ENCODE peak calls at places on chromosomes 6 and 20, in seven cellular contexts. R is naive thymus-derived CD4-positive, alpha-beta T cell; J is cardiac muscle cell; Z is CD4-positive, alpha-beta memory T cell; B is CD8-positive, alpha-beta memory T cell; O is CD8-positive, alpha-beta T cell; N is ovary. E is an unnamed sample.
A peak's percentile ranks its signal among the peaks of the same experiment; 100 is the strongest.

GRCh38 chr6:87230801-87231200 is 75.4 kb downstream of the ZNF292 start:
- DNase-seq in N (no peak), O (no peak), B (no peak), J (peak; percentile 5), Z (no peak), R (no peak), E (no peak)

GRCh38 chr6:8203337-8203736 is 101.0 kb upstream of the EEF1E1 start:
- DNase-seq in N (no peak), O (no peak), B (no peak), R (no peak), Z (no peak), J (no peak), E (no peak)

GRCh38 chr6:80548496-80548895 is 442.0 kb downstream of the BCKDHB start:
- DNase-seq in O (no peak), Z (no peak), J (peak; percentile 50), N (no peak), B (no peak), R (no peak), E (no peak)

GRCh38 chr6:151610336-151610735 is 116.5 kb downstream of the CCDC170 start:
- DNase-seq in N (no peak), O (no peak), Z (no peak), J (no peak), B (no peak), R (no peak), E (no peak)

GRCh38 chr6:36874443-36875249 is at the start of gene PPIL1:
- DNase-seq in B (peak; percentile 81), Z (peak; percentile 94), N (peak; percentile 84), J (peak; percentile 91), O (peak; percentile 89), R (peak; percentile 91), E (peak; percentile 84)

GRCh38 chr6:117920493-117920845 is 13.4 kb downstream of the SLC35F1 start:
- DNase-seq in J (no peak), Z (no peak), B (no peak), N (no peak), O (no peak), R (no peak), E (no peak)

GRCh38 chr20:17571153-17571527 is 1.3 kb downstream of the DSTN start:
- DNase-seq in Z (no peak), J (peak; percentile 41), B (no peak), N (no peak), O (no peak), R (no peak), E (no peak)

GRCh38 chr6:10205892-10206291 is 209.0 kb downstream of the TFAP2A start:
- DNase-seq in J (no peak), R (no peak), B (no peak), Z (no peak), O (no peak), N (no peak), E (no peak)

GRCh38 chr20:9053108-9053507 is 15.8 kb upstream of the PLCB4 start:
- DNase-seq in B (no peak), Z (no peak), O (no peak), J (no peak), R (no peak), N (no peak), E (no peak)

GRCh38 chr6:155530219-155530834 is 74.7 kb upstream of the NOX3 start:
- DNase-seq in O (no peak), N (no peak), J (peak; percentile 68), Z (peak; percentile 10), R (no peak), B (no peak), E (no peak)

GRCh38 chr6:44002591-44003344 is 124.5 kb downstream of the MRPL14 start:
- DNase-seq in O (peak; percentile 66), Z (peak; percentile 45), B (peak; percentile 42), N (peak; percentile 36), J (peak; percentile 49), R (peak; percentile 42), E (peak; percentile 34)

GRCh38 chr20:1381753-1382591 is 10.9 kb downstream of the FKBP1A start:
- DNase-seq in N (no peak), Z (no peak), R (no peak), O (no peak), J (peak; percentile 56), B (no peak), E (no peak)

GRCh38 chr6:27133281-27134227 is 113.9 kb upstream of the PRSS16 start:
- DNase-seq in Z (peak; percentile 69), B (peak; percentile 52), J (peak; percentile 67), N (no peak), R (peak; percentile 81), O (peak; percentile 81), E (peak; percentile 48)

GRCh38 chr6:130129781-130130246 is 92.9 kb downstream of the SAMD3 start:
- DNase-seq in B (no peak), N (no peak), O (no peak), J (no peak), Z (no peak), R (no peak), E (no peak)

GRCh38 chr20:24980321-24981053 is 12.1 kb downstream of the APMAP start:
- DNase-seq in Z (no peak), R (no peak), N (no peak), B (no peak), O (no peak), J (no peak), E (no peak)

GRCh38 chr6:167699141-167700036 is 127.3 kb upstream of the AFDN start:
- DNase-seq in N (peak; percentile 50), J (peak; percentile 71), Z (peak; percentile 18), R (no peak), O (peak; percentile 59), B (no peak), E (no peak)

GRCh38 chr6:149924206-149924932 is 1.4 kb upstream of the RAET1G start:
- DNase-seq in B (no peak), O (peak; percentile 44), R (no peak), N (no peak), J (no peak), Z (no peak), E (no peak)

GRCh38 chr6:17768388-17768787 is 61.7 kb upstream of the NUP153 start:
- DNase-seq in Z (no peak), J (peak; percentile 50), O (no peak), N (no peak), R (no peak), B (no peak), E (no peak)

GRCh38 chr6:113857565-113858066 is 471 bp downstream of the MARCKS start:
- DNase-seq in R (no peak), Z (peak; percentile 12), N (peak; percentile 39), B (no peak), O (no peak), J (no peak), E (no peak)

GRCh38 chr20:40010483-40010882 is 678.6 kb downstream of the MAFB start:
- DNase-seq in B (no peak), O (no peak), N (no peak), J (no peak), R (no peak), Z (no peak), E (no peak)

GRCh38 chr20:50221501-50222323 is 31.1 kb downstream of the CEBPB start:
- DNase-seq in J (peak; percentile 80), O (no peak), N (no peak), B (no peak), Z (no peak), R (no peak), E (no peak)

GRCh38 chr20:1418335-1418734 is 25.5 kb upstream of the FKBP1A start:
- DNase-seq in J (peak; percentile 21), O (no peak), N (no peak), R (no peak), B (no peak), Z (no peak), E (no peak)

GRCh38 chr20:1154224-1154623 is 30.6 kb downstream of the TMEM74B start:
- DNase-seq in N (no peak), B (no peak), Z (no peak), R (no peak), J (no peak), O (no peak), E (no peak)

GRCh38 chr6:149723771-149724417 is 6.0 kb upstream of the LATS1 start:
- DNase-seq in N (no peak), O (peak; percentile 50), R (peak; percentile 43), B (no peak), Z (peak; percentile 40), J (peak; percentile 87), E (no peak)

GRCh38 chr20:23629017-23629541 is 8.7 kb downstream of the CST3 start:
- DNase-seq in O (no peak), R (no peak), B (no peak), Z (no peak), N (peak; percentile 55), J (peak; percentile 88), E (no peak)

GRCh38 chr20:6513586-6513985 is 253.9 kb upstream of the BMP2 start:
- DNase-seq in B (no peak), R (no peak), Z (no peak), J (no peak), O (no peak), N (no peak), E (no peak)
- H3K4me1 ChIP-seq in B (no peaks in the 10 kb centered on the region), R (no peaks in the 10 kb centered on the region), Z (no peaks in the 10 kb centered on the region), J (peaks cover 10% of the 10 kb centered on the region), O (no peaks in the 10 kb centered on the region), N (no peaks in the 10 kb centered on the region), E (no peaks in the 10 kb centered on the region)

GRCh38 chr6:99416892-99417767 is 8.0 kb downstream of the PNISR start:
- DNase-seq in O (no peak), N (no peak), Z (no peak), B (no peak), R (no peak), J (no peak), E (no peak)
- H3K9me3 ChIP-seq in O (no peaks in the 10 kb centered on the region), N (no peaks in the 10 kb centered on the region), Z (no peaks in the 10 kb centered on the region), B (no peaks in the 10 kb centered on the region), R (no peaks in the 10 kb centered on the region), J (no peaks in the 10 kb centered on the region), E (no peaks in the 10 kb centered on the region)

GRCh38 chr20:15375836-15376235 is 1038.4 kb upstream of the FLRT3 start:
- DNase-seq in B (no peak), J (no peak), Z (no peak), N (no peak), O (no peak), R (no peak), E (no peak)
- H3K27me3 ChIP-seq in B (no peaks in the 10 kb centered on the region), J (no peaks in the 10 kb centered on the region), Z (no peaks in the 10 kb centered on the region), N (no peaks in the 10 kb centered on the region), O (no peaks in the 10 kb centered on the region), R (no peaks in the 10 kb centered on the region), E (no peaks in the 10 kb centered on the region)

GRCh38 chr6:16684896-16685554 is 76.2 kb downstream of the ATXN1 start:
- DNase-seq in N (no peak), B (peak; percentile 36), Z (no peak), R (peak; percentile 52), J (peak; percentile 49), O (no peak), E (peak; percentile 61)

GRCh38 chr6:16684195-16684689 is 77.0 kb downstream of the ATXN1 start:
- DNase-seq in Z (no peak), J (peak; percentile 39), B (no peak), N (no peak), O (no peak), R (no peak), E (no peak)

GRCh38 chr6:16687045-16687444 is 74.2 kb downstream of the ATXN1 start:
- DNase-seq in J (no peak), B (no peak), O (no peak), N (no peak), R (no peak), Z (no peak), E (no peak)

GRCh38 chr6:16681260-16681873 is 79.9 kb downstream of the ATXN1 start:
- DNase-seq in B (no peak), N (no peak), J (peak; percentile 94), O (no peak), R (no peak), Z (no peak), E (no peak)

GRCh38 chr6:16683524-16684194 is 77.6 kb downstream of the ATXN1 start:
- DNase-seq in N (peak; percentile 38), O (no peak), Z (no peak), J (peak; percentile 85), R (no peak), B (no peak), E (peak; percentile 6)
- H3K4me1 ChIP-seq in N (no peaks in the 10 kb centered on the region), O (no peaks in the 10 kb centered on the region), Z (peaks cover 55% of the 10 kb centered on the region), J (peaks cover 9% of the 10 kb centered on the region), R (peaks cover 30% of the 10 kb centered on the region), B (peaks cover 11% of the 10 kb centered on the region), E (peaks cover 25% of the 10 kb centered on the region)

GRCh38 chr6:165298426-165298825 is 11.0 kb downstream of the C6orf118 start:
- DNase-seq in R (no peak), J (no peak), O (no peak), N (no peak), Z (no peak), B (no peak), E (no peak)
- H3K9me3 ChIP-seq in R (no peaks in the 10 kb centered on the region), J (no peaks in the 10 kb centered on the region), O (no peaks in the 10 kb centered on the region), N (no peaks in the 10 kb centered on the region), Z (no peaks in the 10 kb centered on the region), B (no peaks in the 10 kb centered on the region), E (no peaks in the 10 kb centered on the region)